ENCODE peak calls at places on chromosomes 11 and 22, in ten cellular contexts. N is non-pigmented ciliary epithelial cell; O is EL; J is A673; U is cardiac muscle cell; Y is CD8-positive, alpha-beta memory T cell; Q is ACHN; T is nephron progenitor cell; I is OCI-LY7; G is NCI-H1436. Z is an unnamed sample.
A peak's percentile ranks its signal among the peaks of the same experiment; 100 is the strongest.

GRCh38 chr11:65864758-65865471 is 4.7 kb downstream of the MUS81 start:
- DNase-seq in O (no peak), G (no peak), U (no peak), Y (no peak), Q (no peak), I (no peak), N (no peak), J (peak; percentile 1), T (no peak), Z (no peak)

GRCh38 chr22:38203090-38203810 is 1.5 kb downstream of the MAFF start:
- DNase-seq in U (peak; percentile 35), N (no peak), Y (peak; percentile 37), J (no peak), T (peak; percentile 42), O (peak; percentile 61), Q (peak; percentile 54), I (peak; percentile 32), G (peak; percentile 41), Z (no peak)

GRCh38 chr11:14386895-14387480 is 28.0 kb upstream of the RRAS2 start:
- DNase-seq in Y (no peak), J (peak; percentile 12), N (peak; percentile 65), G (no peak), O (peak; percentile 58), U (peak; percentile 90), T (peak; percentile 48), Q (no peak), I (no peak), Z (peak; percentile 35)

GRCh38 chr11:117585631-117586030 is 211.4 kb downstream of the DSCAML1 start:
- DNase-seq in J (no peak), N (no peak), I (no peak), O (no peak), G (no peak), Q (no peak), Y (no peak), T (no peak), U (no peak), Z (no peak)

GRCh38 chr22:39574779-39575551 is 4.4 kb downstream of the CACNA1I start:
- DNase-seq in J (peak; percentile 58), Q (peak; percentile 93), O (peak; percentile 96), T (no peak), G (no peak), U (peak; percentile 72), N (peak; percentile 61), Y (no peak), I (no peak), Z (peak; percentile 21)

GRCh38 chr22:47045691-47046410 is 283.4 kb downstream of the TBC1D22A start:
- DNase-seq in T (no peak), U (no peak), G (no peak), Q (no peak), Y (no peak), J (no peak), N (no peak), I (no peak), O (no peak), Z (no peak)

GRCh38 chr11:120258661-120259060 is 18.7 kb downstream of the POU2F3 start:
- DNase-seq in Q (no peak), U (no peak), N (no peak), I (no peak), J (no peak), O (no peak), Y (no peak), G (no peak), T (no peak), Z (no peak)

GRCh38 chr11:17743026-17743807 is 8.6 kb downstream of the KCNC1 start:
- DNase-seq in U (no peak), G (no peak), T (no peak), J (no peak), Q (no peak), I (no peak), N (no peak), O (no peak), Y (no peak), Z (no peak)

GRCh38 chr22:50691521-50691920 is 18.9 kb downstream of the SHANK3 start:
- DNase-seq in G (no peak), I (peak; percentile 57), Y (peak; percentile 26), T (peak; percentile 46), Q (peak; percentile 47), J (peak; percentile 58), N (no peak), U (peak; percentile 62), O (peak; percentile 31), Z (peak; percentile 8)

GRCh38 chr11:130827697-130828377 is 88.4 kb downstream of the SNX19 start:
- DNase-seq in Y (no peak), G (no peak), I (no peak), U (peak; percentile 80), O (peak; percentile 85), T (peak; percentile 55), J (peak; percentile 87), N (no peak), Q (peak; percentile 83), Z (no peak)

GRCh38 chr11:121473064-121473777 is 20.5 kb upstream of the SORL1-AS1 start:
- DNase-seq in Y (no peak), G (no peak), J (peak; percentile 85), N (no peak), U (peak; percentile 58), I (no peak), Q (peak; percentile 10), T (no peak), O (no peak), Z (peak; percentile 13)

GRCh38 chr11:66559141-66559861 is 9.1 kb downstream of the CTSF start:
- DNase-seq in Q (no peak), Y (peak; percentile 28), O (no peak), I (no peak), U (peak; percentile 55), T (no peak), N (no peak), G (peak; percentile 0), J (no peak), Z (no peak)

GRCh38 chr11:102546427-102546826 is 15.9 kb upstream of the MMP7 start:
- DNase-seq in Y (no peak), Q (no peak), I (no peak), U (no peak), N (no peak), T (no peak), J (no peak), G (no peak), O (no peak), Z (no peak)

GRCh38 chr22:44684506-44685383 is 17.3 kb upstream of the PRR5 start:
- DNase-seq in N (peak; percentile 60), J (peak; percentile 89), G (peak; percentile 85), O (peak; percentile 99), I (peak; percentile 71), Q (peak; percentile 94), U (peak; percentile 94), Y (peak; percentile 77), T (peak; percentile 86), Z (peak; percentile 71)

GRCh38 chr22:21031545-21032036 is 770 bp downstream of the SLC7A4 start:
- DNase-seq in T (no peak), G (no peak), J (no peak), N (no peak), U (no peak), O (no peak), Y (no peak), Q (no peak), I (no peak), Z (no peak)

GRCh38 chr22:41448189-41448808 is 1.7 kb upstream of the TOB2 start:
- DNase-seq in J (peak; percentile 100), O (peak; percentile 100), N (peak; percentile 99), Q (peak; percentile 98), T (peak; percentile 89), G (peak; percentile 99), I (peak; percentile 97), Y (peak; percentile 91), U (peak; percentile 100), Z (peak; percentile 97)

GRCh38 chr11:61042537-61042936 is 59.8 kb upstream of the CD5 start:
- DNase-seq in O (no peak), T (no peak), G (no peak), Q (no peak), Y (no peak), I (no peak), J (no peak), U (no peak), N (no peak), Z (no peak)

GRCh38 chr11:123308077-123308476 is 113.0 kb upstream of the CLMP start:
- DNase-seq in G (peak; percentile 38), O (peak; percentile 65), U (peak; percentile 87), N (peak; percentile 52), T (no peak), J (peak; percentile 65), Y (no peak), I (no peak), Q (no peak), Z (peak; percentile 91)

GRCh38 chr22:39081557-39081956 is 4.5 kb downstream of the APOBEC3G start:
- DNase-seq in I (no peak), N (no peak), Y (no peak), Q (no peak), J (no peak), T (no peak), G (no peak), U (no peak), O (no peak), Z (no peak)

GRCh38 chr11:79536155-79536917 is 95.5 kb upstream of the TENM4 start:
- DNase-seq in N (no peak), G (no peak), U (no peak), Y (no peak), Q (no peak), J (no peak), O (no peak), T (no peak), I (no peak), Z (no peak)

GRCh38 chr11:109424893-109425292 is 2.9 kb downstream of the C11orf87 start:
- DNase-seq in I (peak; percentile 2), O (no peak), T (peak; percentile 88), N (no peak), Y (no peak), G (no peak), Q (peak; percentile 7), J (peak; percentile 29), U (no peak), Z (no peak)

GRCh38 chr11:12103411-12104225 is 6.8 kb upstream of the MICAL2 start:
- DNase-seq in O (no peak), I (no peak), U (no peak), G (no peak), N (no peak), Y (no peak), T (no peak), J (no peak), Q (no peak), Z (no peak)

GRCh38 chr11:65887723-65888162 is 528 bp downstream of the FIBP start:
- DNase-seq in Q (peak; percentile 45), Y (no peak), T (no peak), N (no peak), I (no peak), J (no peak), G (no peak), U (no peak), O (no peak), Z (no peak)

GRCh38 chr22:29217827-29218757 is 12.4 kb downstream of the EMID1 start:
- DNase-seq in U (no peak), Q (no peak), G (no peak), O (no peak), J (no peak), T (no peak), I (no peak), Y (no peak), N (no peak), Z (no peak)

GRCh38 chr11:121892131-121892681 is 223.8 kb downstream of the BLID start:
- DNase-seq in G (no peak), J (peak; percentile 55), I (no peak), Q (no peak), T (no peak), Y (no peak), U (peak; percentile 74), N (peak; percentile 36), O (peak; percentile 86), Z (peak; percentile 83)

GRCh38 chr22:48897638-48897954 is 930.1 kb downstream of the BRD1 start:
- DNase-seq in Y (no peak), O (no peak), N (no peak), G (no peak), I (no peak), J (no peak), Q (no peak), T (no peak), U (no peak), Z (no peak)

GRCh38 chr11:61510980-61511373 is 2.4 kb downstream of the LRRC10B start:
- DNase-seq in G (no peak), I (no peak), Y (no peak), T (no peak), N (no peak), Q (no peak), O (no peak), J (peak; percentile 77), U (no peak), Z (no peak)

GRCh38 chr11:8318536-8318935 is 54.9 kb upstream of the LMO1 start:
- DNase-seq in G (peak; percentile 54), J (no peak), U (peak; percentile 8), Q (no peak), N (no peak), I (peak; percentile 5), O (no peak), T (peak; percentile 39), Y (no peak), Z (no peak)